ENCODE peak calls at places on chromosomes 11 and 22, in four cellular contexts. One of them, this sample, is unnamed.
A peak's percentile ranks its signal among the peaks of the same experiment; 100 is the strongest.

GRCh38 chr11:10076458-10077141 is 217.4 kb downstream of the SBF2 start:
- DNase-seq in GM12878: no peak
- DNase-seq in GM23248: peak; percentile 24
- DNase-seq in Peyer's patch: peak; percentile 32
- DNase-seq in this sample: peak; percentile 24

GRCh38 chr11:128318856-128319474 is 268.4 kb downstream of the ETS1 start:
- DNase-seq in GM12878: peak; percentile 93
- DNase-seq in GM23248: no peak
- DNase-seq in Peyer's patch: no peak
- DNase-seq in this sample: peak; percentile 77

GRCh38 chr11:110323786-110324185 is 27.4 kb upstream of the RDX start:
- DNase-seq in GM12878: no peak
- DNase-seq in GM23248: no peak
- DNase-seq in Peyer's patch: no peak
- DNase-seq in this sample: no peak

GRCh38 chr11:126544311-126545056 is 189.0 kb downstream of the ST3GAL4 start:
- DNase-seq in GM12878: no peak
- DNase-seq in GM23248: peak; percentile 59
- DNase-seq in Peyer's patch: no peak
- DNase-seq in this sample: no peak

GRCh38 chr11:68673991-68674390 is 10.4 kb upstream of the GAL start:
- DNase-seq in GM12878: no peak
- DNase-seq in GM23248: no peak
- DNase-seq in Peyer's patch: no peak
- DNase-seq in this sample: no peak

GRCh38 chr11:115990004-115990447 is 485.8 kb upstream of the CADM1 start:
- DNase-seq in GM12878: no peak
- DNase-seq in GM23248: no peak
- DNase-seq in Peyer's patch: no peak
- DNase-seq in this sample: peak; percentile 16

GRCh38 chr11:44241851-44242250 is 68.1 kb downstream of the ALX4 start:
- DNase-seq in GM12878: no peak
- DNase-seq in GM23248: no peak
- DNase-seq in Peyer's patch: no peak
- DNase-seq in this sample: no peak

GRCh38 chr11:35187996-35188395 is 49.0 kb downstream of the CD44 start:
- DNase-seq in GM12878: no peak
- DNase-seq in GM23248: no peak
- DNase-seq in Peyer's patch: no peak
- DNase-seq in this sample: no peak

GRCh38 chr11:62707277-62707771 is at the start of the genes BSCL2 and GNG3:
- DNase-seq in GM12878: no peak
- DNase-seq in GM23248: no peak
- DNase-seq in Peyer's patch: no peak
- DNase-seq in this sample: no peak

GRCh38 chr11:125494987-125495725 is 909 bp downstream of the FEZ1 start:
- DNase-seq in GM12878: no peak
- DNase-seq in GM23248: peak; percentile 69
- DNase-seq in Peyer's patch: no peak
- DNase-seq in this sample: peak; percentile 28

GRCh38 chr11:17596711-17597110 is 49.7 kb downstream of the OTOG start:
- DNase-seq in GM12878: no peak
- DNase-seq in GM23248: no peak
- DNase-seq in Peyer's patch: no peak
- DNase-seq in this sample: no peak

GRCh38 chr22:30453731-30454510 is 17.9 kb downstream of the SEC14L3 start:
- DNase-seq in GM12878: no peak
- DNase-seq in GM23248: peak; percentile 15
- DNase-seq in Peyer's patch: no peak
- DNase-seq in this sample: no peak

GRCh38 chr11:17573526-17573925 is 26.5 kb downstream of the OTOG start:
- DNase-seq in GM12878: no peak
- DNase-seq in GM23248: no peak
- DNase-seq in Peyer's patch: peak; percentile 0
- DNase-seq in this sample: no peak

GRCh38 chr22:19943665-19944026 is 2.0 kb upstream of the TXNRD2 start:
- DNase-seq in GM12878: no peak
- DNase-seq in GM23248: peak; percentile 83
- DNase-seq in Peyer's patch: no peak
- DNase-seq in this sample: no peak

GRCh38 chr11:122180435-122180834 is 64.4 kb upstream of the BLID start:
- DNase-seq in GM12878: no peak
- DNase-seq in GM23248: peak; percentile 98
- DNase-seq in Peyer's patch: no peak
- DNase-seq in this sample: no peak

GRCh38 chr11:6755303-6755952 is 16.3 kb downstream of the OR2AG2 start:
- DNase-seq in GM12878: no peak
- DNase-seq in GM23248: peak; percentile 52
- DNase-seq in Peyer's patch: no peak
- DNase-seq in this sample: no peak

GRCh38 chr11:122765487-122766131 is 72.7 kb upstream of the CRTAM start:
- DNase-seq in GM12878: no peak
- DNase-seq in GM23248: no peak
- DNase-seq in Peyer's patch: no peak
- DNase-seq in this sample: no peak

GRCh38 chr11:47376183-47376542 is 2.2 kb downstream of the SPI1 start:
- DNase-seq in GM12878: no peak
- DNase-seq in GM23248: no peak
- DNase-seq in Peyer's patch: no peak
- DNase-seq in this sample: no peak

GRCh38 chr22:41360126-41360525 is 21.6 kb upstream of the TEF start:
- DNase-seq in GM12878: no peak
- DNase-seq in GM23248: no peak
- DNase-seq in Peyer's patch: no peak
- DNase-seq in this sample: no peak

GRCh38 chr11:46009647-46010046 is 87.2 kb downstream of the LARGE2 start:
- DNase-seq in GM12878: no peak
- DNase-seq in GM23248: peak; percentile 65
- DNase-seq in Peyer's patch: no peak
- DNase-seq in this sample: no peak

GRCh38 chr11:57647960-57648776 is 1.5 kb downstream of the YPEL4 start:
- DNase-seq in GM12878: no peak
- DNase-seq in GM23248: peak; percentile 60
- DNase-seq in Peyer's patch: no peak
- DNase-seq in this sample: no peak

GRCh38 chr11:31340903-31341572 is 28.5 kb downstream of the DCDC1 start:
- DNase-seq in GM12878: no peak
- DNase-seq in GM23248: peak; percentile 59
- DNase-seq in Peyer's patch: no peak
- DNase-seq in this sample: no peak

DNA sequence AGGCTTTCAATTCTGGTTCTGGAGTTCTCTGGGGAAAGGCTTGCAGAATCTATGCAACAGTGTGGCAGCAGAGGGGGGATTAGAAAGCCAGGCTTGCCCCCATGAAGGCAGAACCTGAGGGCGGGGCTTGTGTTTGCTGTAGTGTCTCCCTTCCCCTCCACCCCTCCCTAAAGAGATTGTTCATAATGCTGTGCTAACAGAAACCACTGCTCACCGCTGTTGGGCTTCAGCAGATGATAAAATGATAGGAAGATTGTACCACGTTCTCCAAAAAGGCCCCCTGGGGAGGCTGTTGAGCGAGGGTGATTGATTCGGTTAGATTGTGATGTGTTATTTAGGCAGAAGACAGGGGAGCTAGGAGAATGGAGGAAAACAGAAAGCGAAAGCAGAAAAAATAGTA is 215.3 kb upstream of the NCAM1 start:
- DNase-seq in GM12878: no peak
- DNase-seq in GM23248: no peak
- DNase-seq in Peyer's patch: no peak
- DNase-seq in this sample: no peak
- H3K4me3 ChIP-seq in GM12878: no peak overlapping the region
- H3K4me3 ChIP-seq in GM23248: no peak overlapping the region
- H3K4me3 ChIP-seq in Peyer's patch: no peak overlapping the region
- H3K4me3 ChIP-seq in this sample: no peak overlapping the region

GRCh38 chr11:66047541-66048365 is 1.2 kb downstream of the GAL3ST3 start:
- DNase-seq in GM12878: no peak
- DNase-seq in GM23248: no peak
- DNase-seq in Peyer's patch: no peak
- DNase-seq in this sample: no peak
- H3K4me3 ChIP-seq in GM12878: no peak overlapping the region
- H3K4me3 ChIP-seq in GM23248: no peak overlapping the region
- H3K4me3 ChIP-seq in Peyer's patch: no peak overlapping the region
- H3K4me3 ChIP-seq in this sample: no peak overlapping the region

DNA sequence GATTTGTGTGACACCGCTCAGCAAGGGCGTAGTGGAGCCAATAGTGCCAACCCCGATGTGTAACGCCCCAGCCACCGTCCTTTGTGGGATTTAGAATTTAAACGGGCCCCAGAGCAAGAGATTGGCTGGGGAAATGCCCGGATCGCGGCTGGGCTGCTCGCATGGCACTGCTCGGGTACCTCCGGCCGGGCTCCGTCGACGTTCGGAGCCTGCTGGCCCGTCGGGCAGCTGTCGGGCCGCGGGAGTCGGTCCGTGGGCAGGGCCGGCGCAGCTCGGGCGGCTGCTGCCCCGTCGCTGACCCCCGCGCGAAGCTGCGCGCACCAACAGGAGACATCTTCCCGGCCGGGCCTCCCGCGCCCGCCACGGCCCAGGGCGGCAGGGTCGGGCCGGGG is 1.4 kb upstream of the KDM2A start:
- DNase-seq in GM12878: no peak
- DNase-seq in GM23248: peak; percentile 31
- DNase-seq in Peyer's patch: peak; percentile 33
- DNase-seq in this sample: peak; percentile 51
- H3K4me3 ChIP-seq in GM12878: peak overlapping the region; percentile 18
- H3K4me3 ChIP-seq in GM23248: no peak overlapping the region
- H3K4me3 ChIP-seq in Peyer's patch: peak overlapping the region; percentile 93
- H3K4me3 ChIP-seq in this sample: peak overlapping the region; percentile 56

GRCh38 chr22:38981659-38982007 is 514 bp upstream of the APOBEC3B start:
- DNase-seq in GM12878: no peak
- DNase-seq in GM23248: no peak
- DNase-seq in Peyer's patch: no peak
- DNase-seq in this sample: peak; percentile 58
- H3K4me3 ChIP-seq in GM12878: peak overlapping the region; percentile 64
- H3K4me3 ChIP-seq in GM23248: peak overlapping the region; percentile 71
- H3K4me3 ChIP-seq in Peyer's patch: no peak overlapping the region
- H3K4me3 ChIP-seq in this sample: peak overlapping the region; percentile 62

GRCh38 chr11:40291304-40292100 is 1168.0 kb downstream of the LRRC4C start:
- DNase-seq in GM12878: no peak
- DNase-seq in GM23248: no peak
- DNase-seq in Peyer's patch: no peak
- DNase-seq in this sample: no peak
- H3K4me3 ChIP-seq in GM12878: no peak overlapping the region
- H3K4me3 ChIP-seq in GM23248: no peak overlapping the region
- H3K4me3 ChIP-seq in Peyer's patch: no peak overlapping the region
- H3K4me3 ChIP-seq in this sample: no peak overlapping the region

This sample was measured in GM06990.